ENCODE peak calls at places on chromosomes 7 and 10, in ten cellular contexts. One of them, this sample, is unnamed.

GRCh38 chr10:106872176-106872575 is 292.3 kb downstream of the SORCS1 start:
- DNase-seq in A549: no peak
- DNase-seq in suprapubic skin: no peak
- DNase-seq in heart left ventricle: no peak
- DNase-seq in adrenal gland: no peak
- DNase-seq in esophagus squamous epithelium: no peak
- DNase-seq in HCT116: no peak
- DNase-seq in sigmoid colon: no peak
- DNase-seq in transverse colon: no peak
- DNase-seq in uterus: no peak
- DNase-seq in this sample: no peak

GRCh38 chr7:142612264-142612881 is 136.9 kb upstream of the PRSS1 start:
- DNase-seq in suprapubic skin: no peak
- DNase-seq in HCT116: no peak
- DNase-seq in transverse colon: no peak
- DNase-seq in sigmoid colon: no peak
- DNase-seq in A549: no peak
- DNase-seq in uterus: no peak
- DNase-seq in heart left ventricle: no peak
- DNase-seq in adrenal gland: no peak
- DNase-seq in esophagus squamous epithelium: no peak
- DNase-seq in this sample: no peak

GRCh38 chr10:100008142-100008522 is 1.6 kb downstream of the DNMBP start:
- DNase-seq in heart left ventricle: no peak
- DNase-seq in esophagus squamous epithelium: no peak
- DNase-seq in transverse colon: no peak
- DNase-seq in sigmoid colon: peak; percentile 66
- DNase-seq in suprapubic skin: no peak
- DNase-seq in uterus: no peak
- DNase-seq in HCT116: no peak
- DNase-seq in adrenal gland: peak; percentile 43
- DNase-seq in A549: no peak
- DNase-seq in this sample: no peak

GRCh38 chr10:105149371-105149871 is 508.3 kb downstream of the SORCS3 start:
- DNase-seq in uterus: no peak
- DNase-seq in suprapubic skin: no peak
- DNase-seq in sigmoid colon: no peak
- DNase-seq in heart left ventricle: no peak
- DNase-seq in A549: no peak
- DNase-seq in adrenal gland: no peak
- DNase-seq in esophagus squamous epithelium: no peak
- DNase-seq in transverse colon: no peak
- DNase-seq in HCT116: no peak
- DNase-seq in this sample: no peak

GRCh38 chr7:78510580-78511188 is 712.1 kb downstream of the PHTF2 start:
- DNase-seq in uterus: no peak
- DNase-seq in heart left ventricle: no peak
- DNase-seq in A549: peak; percentile 7
- DNase-seq in adrenal gland: peak; percentile 25
- DNase-seq in transverse colon: peak; percentile 13
- DNase-seq in esophagus squamous epithelium: no peak
- DNase-seq in HCT116: peak; percentile 8
- DNase-seq in sigmoid colon: no peak
- DNase-seq in suprapubic skin: no peak
- DNase-seq in this sample: peak; percentile 63

GRCh38 chr10:28202941-28203352 is 99.9 kb downstream of the MPP7 start:
- DNase-seq in A549: no peak
- DNase-seq in heart left ventricle: peak; percentile 69
- DNase-seq in HCT116: no peak
- DNase-seq in uterus: peak; percentile 62
- DNase-seq in adrenal gland: no peak
- DNase-seq in suprapubic skin: no peak
- DNase-seq in transverse colon: no peak
- DNase-seq in sigmoid colon: peak; percentile 77
- DNase-seq in esophagus squamous epithelium: no peak
- DNase-seq in this sample: peak; percentile 16

GRCh38 chr7:95391761-95392160 is 4.4 kb downstream of the PON3 start:
- DNase-seq in uterus: no peak
- DNase-seq in HCT116: no peak
- DNase-seq in A549: no peak
- DNase-seq in transverse colon: no peak
- DNase-seq in adrenal gland: peak; percentile 44
- DNase-seq in sigmoid colon: no peak
- DNase-seq in heart left ventricle: no peak
- DNase-seq in esophagus squamous epithelium: no peak
- DNase-seq in suprapubic skin: no peak
- DNase-seq in this sample: no peak

GRCh38 chr7:20778063-20778721 is 8.5 kb downstream of the SP8 start:
- DNase-seq in uterus: no peak
- DNase-seq in A549: peak; percentile 36
- DNase-seq in HCT116: no peak
- DNase-seq in adrenal gland: no peak
- DNase-seq in sigmoid colon: no peak
- DNase-seq in suprapubic skin: no peak
- DNase-seq in transverse colon: peak; percentile 18
- DNase-seq in heart left ventricle: no peak
- DNase-seq in esophagus squamous epithelium: no peak
- DNase-seq in this sample: peak; percentile 22

GRCh38 chr10:69831231-69831855 is 29.6 kb downstream of the COL13A1 start:
- DNase-seq in uterus: no peak
- DNase-seq in suprapubic skin: no peak
- DNase-seq in sigmoid colon: no peak
- DNase-seq in HCT116: no peak
- DNase-seq in A549: no peak
- DNase-seq in transverse colon: no peak
- DNase-seq in esophagus squamous epithelium: no peak
- DNase-seq in adrenal gland: no peak
- DNase-seq in heart left ventricle: no peak
- DNase-seq in this sample: no peak

GRCh38 chr10:68223535-68224165 is 8.3 kb downstream of the ATOH7 start:
- DNase-seq in heart left ventricle: no peak
- DNase-seq in transverse colon: peak; percentile 27
- DNase-seq in suprapubic skin: no peak
- DNase-seq in sigmoid colon: no peak
- DNase-seq in HCT116: no peak
- DNase-seq in uterus: no peak
- DNase-seq in A549: no peak
- DNase-seq in esophagus squamous epithelium: no peak
- DNase-seq in adrenal gland: no peak
- DNase-seq in this sample: no peak

GRCh38 chr10:125707852-125708468 is 11.5 kb upstream of the EDRF1 start:
- DNase-seq in heart left ventricle: no peak
- DNase-seq in adrenal gland: peak; percentile 21
- DNase-seq in uterus: no peak
- DNase-seq in sigmoid colon: no peak
- DNase-seq in esophagus squamous epithelium: no peak
- DNase-seq in suprapubic skin: no peak
- DNase-seq in A549: peak; percentile 80
- DNase-seq in transverse colon: no peak
- DNase-seq in HCT116: peak; percentile 18
- DNase-seq in this sample: no peak

GRCh38 chr7:78301361-78301760 is 502.8 kb downstream of the PHTF2 start:
- DNase-seq in A549: no peak
- DNase-seq in adrenal gland: no peak
- DNase-seq in transverse colon: no peak
- DNase-seq in suprapubic skin: no peak
- DNase-seq in esophagus squamous epithelium: no peak
- DNase-seq in HCT116: no peak
- DNase-seq in heart left ventricle: no peak
- DNase-seq in uterus: no peak
- DNase-seq in sigmoid colon: no peak
- DNase-seq in this sample: peak; percentile 71

GRCh38 chr10:79349072-79349491 is 1.8 kb downstream of the PPIF start:
- DNase-seq in heart left ventricle: no peak
- DNase-seq in adrenal gland: no peak
- DNase-seq in uterus: no peak
- DNase-seq in suprapubic skin: no peak
- DNase-seq in transverse colon: no peak
- DNase-seq in HCT116: no peak
- DNase-seq in A549: no peak
- DNase-seq in sigmoid colon: no peak
- DNase-seq in esophagus squamous epithelium: no peak
- DNase-seq in this sample: no peak
- H3K4me1 ChIP-seq in heart left ventricle: no peaks in the 10 kb centered on the region
- H3K4me1 ChIP-seq in adrenal gland: peaks cover 45% of the 10 kb centered on the region
- H3K4me1 ChIP-seq in uterus: peaks cover 6% of the 10 kb centered on the region
- H3K4me1 ChIP-seq in suprapubic skin: peaks cover 36% of the 10 kb centered on the region
- H3K4me1 ChIP-seq in transverse colon: peaks cover 4% of the 10 kb centered on the region
- H3K4me1 ChIP-seq in HCT116: peaks cover 25% of the 10 kb centered on the region
- H3K4me1 ChIP-seq in A549: peaks cover 18% of the 10 kb centered on the region
- H3K4me1 ChIP-seq in sigmoid colon: peaks cover 27% of the 10 kb centered on the region
- H3K4me1 ChIP-seq in esophagus squamous epithelium: peaks cover 31% of the 10 kb centered on the region
- H3K4me1 ChIP-seq in this sample: peaks cover 27% of the 10 kb centered on the region

DNA sequence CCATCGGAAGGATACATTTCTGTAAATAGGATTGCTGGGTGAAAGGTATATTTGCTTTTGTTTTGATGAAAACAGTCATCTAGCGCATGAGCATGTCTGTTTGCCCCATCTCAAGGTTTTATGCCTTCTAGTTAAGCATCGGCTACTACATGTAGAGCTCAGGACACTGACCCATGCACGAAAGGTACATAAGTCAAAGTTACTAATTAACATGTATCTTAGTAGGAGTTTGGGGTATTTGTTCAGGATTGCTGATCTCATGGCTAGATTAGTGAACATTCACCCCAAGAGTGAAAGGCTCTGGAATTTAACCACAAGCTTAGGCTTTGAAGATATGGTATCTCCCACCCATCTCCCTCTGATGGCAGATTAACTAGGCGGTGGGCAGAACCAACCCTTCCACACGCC is 91.5 kb downstream of the RBM20 start:
- DNase-seq in suprapubic skin: no peak
- DNase-seq in adrenal gland: no peak
- DNase-seq in transverse colon: no peak
- DNase-seq in A549: no peak
- DNase-seq in esophagus squamous epithelium: no peak
- DNase-seq in heart left ventricle: no peak
- DNase-seq in uterus: no peak
- DNase-seq in HCT116: no peak
- DNase-seq in sigmoid colon: no peak
- DNase-seq in this sample: no peak
- H3K27ac ChIP-seq in suprapubic skin: no peak overlapping the region
- H3K27ac ChIP-seq in adrenal gland: no peak overlapping the region
- H3K27ac ChIP-seq in transverse colon: no peak overlapping the region
- H3K27ac ChIP-seq in A549: no peak overlapping the region
- H3K27ac ChIP-seq in esophagus squamous epithelium: no peak overlapping the region
- H3K27ac ChIP-seq in heart left ventricle: no peak overlapping the region
- H3K27ac ChIP-seq in uterus: no peak overlapping the region
- H3K27ac ChIP-seq in HCT116: no peak overlapping the region
- H3K27ac ChIP-seq in sigmoid colon: no peak overlapping the region
- H3K27ac ChIP-seq in this sample: no peak overlapping the region

GRCh38 chr10:75407716-75408511 is 6.3 kb upstream of the ZNF503 start:
- DNase-seq in heart left ventricle: peak; percentile 73
- DNase-seq in suprapubic skin: no peak
- DNase-seq in adrenal gland: peak; percentile 58
- DNase-seq in transverse colon: peak; percentile 21
- DNase-seq in sigmoid colon: no peak
- DNase-seq in uterus: peak; percentile 76
- DNase-seq in A549: no peak
- DNase-seq in HCT116: no peak
- DNase-seq in esophagus squamous epithelium: no peak
- DNase-seq in this sample: peak; percentile 11

GRCh38 chr10:75408512-75408881 is 6.9 kb upstream of the ZNF503 start:
- DNase-seq in HCT116: no peak
- DNase-seq in adrenal gland: peak; percentile 49
- DNase-seq in heart left ventricle: peak; percentile 44
- DNase-seq in sigmoid colon: no peak
- DNase-seq in A549: peak; percentile 29
- DNase-seq in esophagus squamous epithelium: no peak
- DNase-seq in transverse colon: no peak
- DNase-seq in suprapubic skin: no peak
- DNase-seq in uterus: peak; percentile 78
- DNase-seq in this sample: no peak

GRCh38 chr10:75410135-75410787 is 8.7 kb upstream of the ZNF503 start:
- DNase-seq in sigmoid colon: no peak
- DNase-seq in esophagus squamous epithelium: no peak
- DNase-seq in uterus: peak; percentile 32
- DNase-seq in transverse colon: no peak
- DNase-seq in adrenal gland: no peak
- DNase-seq in heart left ventricle: peak; percentile 52
- DNase-seq in A549: no peak
- DNase-seq in HCT116: no peak
- DNase-seq in suprapubic skin: no peak
- DNase-seq in this sample: no peak

GRCh38 chr10:75407296-75407715 is 5.7 kb upstream of the ZNF503 start:
- DNase-seq in transverse colon: no peak
- DNase-seq in uterus: peak; percentile 29
- DNase-seq in suprapubic skin: no peak
- DNase-seq in HCT116: no peak
- DNase-seq in adrenal gland: no peak
- DNase-seq in sigmoid colon: no peak
- DNase-seq in esophagus squamous epithelium: no peak
- DNase-seq in heart left ventricle: no peak
- DNase-seq in A549: no peak
- DNase-seq in this sample: no peak

DNA sequence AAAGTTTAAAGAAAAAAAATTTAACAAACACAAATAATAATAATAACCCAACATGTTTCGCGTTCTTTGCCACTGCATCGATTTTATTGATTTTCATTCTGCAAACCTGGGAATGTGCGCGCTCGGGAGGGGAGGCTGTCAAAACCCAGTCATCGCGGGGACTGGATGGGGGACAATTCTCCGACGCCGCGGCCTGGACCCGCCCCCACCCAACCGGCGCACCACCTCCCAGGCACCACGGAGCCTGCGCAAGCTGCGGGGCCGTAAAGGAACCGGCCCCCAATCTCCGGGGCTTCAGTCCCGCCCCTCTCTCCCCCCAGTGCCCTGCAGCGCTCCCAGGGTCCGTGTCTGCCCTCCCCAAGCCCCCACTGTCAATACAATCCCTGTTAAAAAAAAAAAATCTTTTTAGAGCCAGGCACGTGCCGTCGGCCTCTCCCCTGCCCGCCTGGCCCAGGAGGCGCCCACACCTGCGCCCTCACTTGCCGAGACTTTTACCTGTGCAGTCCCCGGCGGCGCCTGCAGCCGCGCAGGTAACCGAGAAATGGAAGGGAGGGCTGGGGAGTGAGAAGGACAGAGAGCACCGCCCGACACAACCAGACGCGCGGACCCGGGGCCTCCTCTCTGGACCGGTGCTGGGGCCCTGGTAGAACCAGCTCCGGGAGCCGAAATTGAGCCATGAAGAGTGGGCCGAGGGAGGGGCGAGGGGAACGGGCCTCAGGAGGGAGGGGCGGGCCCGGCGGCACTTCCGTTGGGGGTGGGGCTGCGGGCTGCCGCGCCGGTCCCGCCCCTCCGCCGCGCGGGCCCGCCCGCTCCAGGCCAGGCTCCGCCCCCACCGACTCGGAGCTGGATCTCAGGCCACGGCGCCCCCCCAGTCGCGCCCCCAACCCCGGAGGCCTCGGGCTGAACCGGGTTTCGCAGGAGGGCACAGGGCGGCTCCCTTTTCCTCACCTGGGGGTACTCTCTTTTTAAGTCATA is 7.6 kb upstream of the ZNF503 start:
- DNase-seq in suprapubic skin: peak; percentile 88
- DNase-seq in A549: peak; percentile 78
- DNase-seq in sigmoid colon: peak; percentile 87
- DNase-seq in uterus: peak; percentile 82
- DNase-seq in heart left ventricle: peak; percentile 88
- DNase-seq in adrenal gland: peak; percentile 89
- DNase-seq in transverse colon: peak; percentile 79
- DNase-seq in esophagus squamous epithelium: no peak
- DNase-seq in HCT116: no peak
- DNase-seq in this sample: peak; percentile 87
- TF ChIP-seq POLR2A in suprapubic skin: no peak
- TF ChIP-seq POLR2A in A549: no peak
- TF ChIP-seq POLR2A in sigmoid colon: no peak
- TF ChIP-seq POLR2A in uterus: no peak
- TF ChIP-seq POLR2A in heart left ventricle: no peak
- TF ChIP-seq POLR2A in adrenal gland: peak; percentile 26
- TF ChIP-seq POLR2A in transverse colon: peak; percentile 42
- TF ChIP-seq POLR2A in esophagus squamous epithelium: peak; percentile 55
- TF ChIP-seq POLR2A in HCT116: no peak
- TF ChIP-seq POLR2A in this sample: peak; percentile 77

GRCh38 chr7:44749992-44750391 is 1.3 kb downstream of the ZMIZ2 start:
- DNase-seq in uterus: no peak
- DNase-seq in HCT116: no peak
- DNase-seq in suprapubic skin: no peak
- DNase-seq in transverse colon: no peak
- DNase-seq in esophagus squamous epithelium: no peak
- DNase-seq in sigmoid colon: no peak
- DNase-seq in adrenal gland: no peak
- DNase-seq in A549: no peak
- DNase-seq in heart left ventricle: no peak
- DNase-seq in this sample: no peak
- H3K4me1 ChIP-seq in uterus: peaks cover 7% of the 10 kb centered on the region
- H3K4me1 ChIP-seq in HCT116: peaks cover 35% of the 10 kb centered on the region
- H3K4me1 ChIP-seq in suprapubic skin: peaks cover 38% of the 10 kb centered on the region
- H3K4me1 ChIP-seq in transverse colon: peaks cover 20% of the 10 kb centered on the region
- H3K4me1 ChIP-seq in esophagus squamous epithelium: peaks cover 32% of the 10 kb centered on the region
- H3K4me1 ChIP-seq in sigmoid colon: peaks cover 19% of the 10 kb centered on the region
- H3K4me1 ChIP-seq in adrenal gland: peaks cover 28% of the 10 kb centered on the region
- H3K4me1 ChIP-seq in A549: peaks cover 32% of the 10 kb centered on the region
- H3K4me1 ChIP-seq in heart left ventricle: peaks cover 6% of the 10 kb centered on the region
- H3K4me1 ChIP-seq in this sample: peaks cover 43% of the 10 kb centered on the region

This sample was measured in thyroid gland.